ENCODE peak calls at places on chromosomes 13 and 19, in eight cellular contexts. V is uterus, S is MCF 10A, E is tibial nerve, F is mammary epithelial cell, T is astrocyte of the spinal cord, X is omental fat pad, L is H9. P is an unnamed sample.

GRCh38 chr13:110268061-110268460 is 38.9 kb downstream of the COL4A1 start:
- DNase-seq in E (no peak), T (no peak), S (no peak), L (no peak), F (no peak), X (no peak), V (no peak), P (peak)

GRCh38 chr19:7654401-7654800 is 14.4 kb upstream of the RETN start:
- DNase-seq in X (no peak), F (peak), L (no peak), E (no peak), S (no peak), V (no peak), T (no peak), P (no peak)

GRCh38 chr13:92821324-92821723 is 405.3 kb upstream of the GPC6 start:
- DNase-seq in S (no peak), V (no peak), T (no peak), F (no peak), X (no peak), E (no peak), L (no peak), P (no peak)

GRCh38 chr13:111337206-111337605 is 16.8 kb downstream of the TEX29 start:
- DNase-seq in L (peak), X (no peak), T (peak), S (peak), E (no peak), F (peak), V (no peak), P (peak)

GRCh38 chr19:32138416-32138815 is 207.0 kb upstream of the ZNF507 start:
- DNase-seq in X (no peak), S (no peak), L (no peak), E (no peak), F (no peak), V (no peak), T (no peak), P (no peak)

GRCh38 chr19:20969498-20969897 is 46.4 kb downstream of the ZNF85 start:
- DNase-seq in E (no peak), T (no peak), V (no peak), F (peak), L (no peak), S (no peak), X (no peak), P (no peak)

GRCh38 chr19:656751-657559 is 6.1 kb downstream of the RNF126 start:
- DNase-seq in L (no peak), E (no peak), F (no peak), X (no peak), V (no peak), T (no peak), S (no peak), P (no peak)

GRCh38 chr19:3097442-3097871 is 3.3 kb downstream of the GNA11 start:
- DNase-seq in X (no peak), V (no peak), S (no peak), F (peak), T (no peak), E (no peak), L (no peak), P (peak)

GRCh38 chr13:97429681-97430081 is 4.3 kb upstream of the RAP2A start:
- DNase-seq in S (peak), V (no peak), E (no peak), L (no peak), T (peak), F (no peak), X (no peak), P (no peak)

GRCh38 chr13:80201686-80202085 is 139.2 kb downstream of the SPRY2 start:
- DNase-seq in X (no peak), E (no peak), S (no peak), V (no peak), T (no peak), F (no peak), L (no peak), P (no peak)

DNA sequence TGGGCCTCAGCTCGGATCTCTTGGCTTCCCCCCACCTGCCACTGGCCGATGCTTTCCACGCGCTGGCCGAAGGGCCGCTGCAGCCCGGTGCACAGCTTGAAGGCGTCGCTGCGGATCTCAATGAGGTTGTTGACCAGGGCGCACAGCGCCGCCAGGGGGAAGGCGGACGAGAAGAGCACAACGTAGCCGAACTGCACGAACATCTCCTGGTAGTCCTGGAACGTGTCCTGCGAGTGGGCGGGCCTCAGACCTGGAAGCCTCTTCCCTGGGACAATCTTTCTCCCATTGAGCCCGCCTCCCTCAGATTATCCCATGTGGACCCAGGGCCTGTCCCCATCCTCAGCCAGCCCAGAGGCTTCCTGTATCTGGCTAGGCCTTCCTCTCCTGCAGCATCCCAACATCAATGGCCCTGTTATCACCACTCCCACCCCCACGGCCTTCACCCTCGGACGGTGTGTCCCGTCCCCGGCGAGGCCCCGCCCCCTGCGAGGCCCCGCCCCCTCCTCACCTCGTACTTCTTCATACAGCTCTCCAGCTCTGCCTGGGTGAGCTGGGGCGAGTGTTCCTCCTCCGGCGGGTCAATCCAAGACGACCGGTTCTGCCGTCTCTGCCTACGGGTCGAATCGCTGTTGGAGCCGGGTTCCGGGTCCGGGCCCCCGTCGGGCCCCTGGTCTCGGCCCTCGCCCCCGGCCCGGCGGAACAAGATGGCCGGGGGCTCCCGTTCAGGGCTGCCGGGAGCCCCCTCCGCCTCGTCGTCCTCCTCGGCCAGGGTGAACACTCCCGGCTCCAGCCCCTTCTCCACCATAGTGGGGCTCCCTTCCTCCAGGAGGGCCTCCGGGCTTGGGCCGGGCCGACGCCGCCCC is 6.8 kb downstream of the ANO8 start:
- DNase-seq in X (peak), E (no peak), F (peak), S (no peak), T (no peak), L (peak), V (peak), P (no peak)
- TF ChIP-seq CTCF in X (no peak), E (no peak), F (peak), S (no peak), T (peak), L (peak), V (no peak), P (no peak)

GRCh38 chr13:101916108-101916757 is 463.8 kb downstream of the ITGBL1 start:
- DNase-seq in F (peak), V (no peak), E (no peak), S (no peak), T (peak), L (peak), X (no peak), P (peak)
- TF ChIP-seq CTCF in F (peak), V (no peak), E (no peak), S (no peak), T (peak), L (peak), X (no peak), P (peak)

DNA sequence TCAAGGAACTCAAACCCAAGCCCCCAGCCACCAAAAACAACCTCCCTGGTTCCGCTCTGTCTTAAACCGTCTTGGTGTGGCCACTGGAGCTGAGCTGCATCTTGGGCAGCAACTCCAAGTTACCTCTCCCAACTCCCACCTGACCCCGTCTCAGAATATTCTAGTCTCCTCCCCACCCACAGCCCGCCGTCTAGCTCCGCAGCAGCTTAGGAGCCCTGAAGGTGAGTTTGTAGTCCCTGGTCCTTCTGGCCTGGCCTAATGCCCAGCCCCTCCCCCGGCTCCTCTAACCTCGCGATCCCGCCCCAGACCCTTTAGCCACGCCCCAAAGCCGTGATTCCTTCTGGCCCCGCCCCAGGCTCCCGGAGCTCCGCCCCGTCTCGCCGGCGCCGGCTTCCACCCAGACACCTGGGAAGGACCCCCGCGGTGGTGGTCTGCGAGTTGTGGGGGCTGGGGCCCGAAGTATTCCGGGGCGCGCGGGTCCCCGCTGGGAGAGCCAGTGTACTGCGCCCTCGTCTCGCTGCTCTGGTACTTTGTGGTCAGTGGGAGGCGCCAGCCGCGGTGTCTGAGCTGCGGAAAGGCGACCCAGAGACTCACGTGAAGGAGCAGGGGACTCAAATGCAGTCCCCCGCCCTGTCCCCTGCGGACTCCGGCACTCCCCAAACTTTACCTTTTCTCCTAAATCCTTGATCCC is 2.5 kb upstream of the LHB start:
- DNase-seq in L (peak), V (peak), S (peak), T (no peak), X (peak), E (peak), F (peak), P (no peak)
- TF ChIP-seq CTCF in L (peak), V (no peak), S (no peak), T (no peak), X (no peak), E (no peak), F (no peak), P (peak)

DNA sequence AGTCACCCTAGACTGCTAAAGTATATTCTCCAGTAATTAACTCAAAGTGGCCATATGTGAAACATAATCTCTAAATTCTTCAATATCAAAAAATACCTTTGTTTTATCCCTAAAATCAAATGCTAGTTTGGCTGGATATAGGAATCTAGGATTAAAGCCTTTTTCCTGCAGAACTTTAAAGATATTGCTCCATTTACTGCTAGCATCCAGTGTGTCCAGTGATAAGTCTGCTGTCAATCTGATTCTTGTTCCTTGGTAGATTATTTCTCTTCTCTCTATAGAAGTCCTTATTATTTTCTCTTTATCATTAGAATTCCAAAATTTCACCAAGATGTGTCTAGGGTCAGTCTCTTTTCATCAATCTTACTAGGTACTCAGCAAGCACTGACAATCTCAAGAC is 384.6 kb downstream of the FGF14 start:
- DNase-seq in X (no peak), V (no peak), T (no peak), L (no peak), F (no peak), S (no peak), E (no peak), P (no peak)
- TF ChIP-seq CTCF in X (no peak), V (no peak), T (no peak), L (no peak), F (no peak), S (no peak), E (no peak), P (no peak)

GRCh38 chr19:33192010-33192409 is 2.1 kb upstream of the LRP3 start:
- DNase-seq in L (no peak), F (no peak), E (no peak), T (no peak), X (no peak), V (no peak), S (no peak), P (no peak)
- TF ChIP-seq CTCF in L (peak), F (peak), E (no peak), T (peak), X (no peak), V (no peak), S (no peak), P (peak)

DNA sequence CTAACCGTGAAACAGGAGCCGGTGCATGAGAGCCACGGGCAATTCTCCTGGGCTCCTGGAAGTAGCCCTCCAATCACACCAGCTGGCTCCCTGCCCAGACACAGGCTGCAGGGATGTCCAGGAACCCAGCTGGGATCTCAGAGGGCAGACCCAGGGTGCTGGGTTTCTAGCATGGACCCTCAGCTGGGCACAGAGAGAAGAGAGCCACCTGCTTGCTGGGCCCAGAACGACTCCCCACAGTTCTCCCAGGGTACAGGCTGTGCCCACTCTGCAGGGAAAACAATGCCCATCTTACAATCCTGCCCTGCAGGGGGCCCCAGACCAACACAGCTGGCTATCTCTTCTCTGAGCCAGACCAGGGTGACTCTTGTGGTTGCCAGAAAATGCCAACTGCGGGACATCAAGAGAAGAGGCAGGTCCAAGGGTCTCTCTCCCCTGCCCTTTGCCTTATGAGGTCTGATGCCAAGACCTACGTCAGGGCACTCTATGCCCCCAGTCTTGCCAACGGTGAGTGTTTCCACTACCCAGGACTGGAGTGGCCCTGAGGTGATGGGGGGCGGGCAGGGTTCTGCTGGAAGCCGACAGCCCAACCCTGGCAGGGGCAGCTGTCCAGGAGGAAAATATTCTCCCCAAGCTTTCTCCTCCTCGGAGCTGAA is 64.6 kb downstream of the CEBPG start:
- DNase-seq in X (no peak), T (peak), E (no peak), V (no peak), F (no peak), S (no peak), L (no peak), P (no peak)
- TF ChIP-seq CTCF in X (no peak), T (no peak), E (no peak), V (no peak), F (no peak), S (no peak), L (no peak), P (no peak)

GRCh38 chr13:30776661-30777060 is 41.3 kb downstream of the ALOX5AP start:
- DNase-seq in E (no peak), F (no peak), S (no peak), X (no peak), T (no peak), L (no peak), V (no peak), P (no peak)
- TF ChIP-seq CTCF in E (no peak), F (no peak), S (no peak), X (no peak), T (no peak), L (no peak), V (no peak), P (no peak)